ENCODE peak calls at places on chromosome 6, in eight cellular contexts. E is transverse colon; P is Peyer's patch; N is GM23248; X is CD8-positive, alpha-beta T cell; O is naive thymus-derived CD4-positive, alpha-beta T cell; V is CD8-positive, alpha-beta memory T cell; T is AG04450. I is an unnamed sample.
A peak's percentile ranks its signal among the peaks of the same experiment; 100 is the strongest.

GRCh38 chr6:124433369-124434064 is 528.7 kb upstream of the RNF217 start:
- DNase-seq in E (no peak), V (no peak), N (no peak), X (no peak), T (no peak), O (no peak), P (no peak), I (no peak)

GRCh38 chr6:4023240-4023639 is 55.7 kb downstream of the FAM217A start:
- DNase-seq in P (no peak), E (no peak), X (no peak), N (peak; percentile 41), T (no peak), O (no peak), V (no peak), I (peak; percentile 29)

GRCh38 chr6:29564875-29565274 is 5.3 kb upstream of the UBD start:
- DNase-seq in N (no peak), T (no peak), E (no peak), O (no peak), V (no peak), X (no peak), P (no peak), I (no peak)

GRCh38 chr6:91434135-91434534 is 847.3 kb upstream of the MAP3K7 start:
- DNase-seq in N (no peak), P (no peak), T (no peak), X (no peak), E (no peak), O (no peak), V (no peak), I (no peak)

GRCh38 chr6:38413097-38413800 is 226.5 kb downstream of the BTBD9 start:
- DNase-seq in E (no peak), P (no peak), V (no peak), X (no peak), N (peak; percentile 13), T (no peak), O (no peak), I (no peak)

GRCh38 chr6:124870611-124871201 is 91.5 kb upstream of the RNF217 start:
- DNase-seq in T (peak; percentile 16), P (no peak), V (no peak), N (peak; percentile 74), E (no peak), O (peak; percentile 26), X (no peak), I (no peak)

GRCh38 chr6:54244430-54244829 is 63.8 kb upstream of the TINAG start:
- DNase-seq in X (no peak), E (no peak), T (no peak), V (no peak), O (no peak), P (no peak), N (peak; percentile 48), I (no peak)

GRCh38 chr6:131362696-131363095 is 210.3 kb upstream of the ARG1 start:
- DNase-seq in V (no peak), P (no peak), E (no peak), O (no peak), X (no peak), N (peak; percentile 63), T (no peak), I (no peak)

GRCh38 chr6:22036267-22036666 is 260.6 kb downstream of the PRL start:
- DNase-seq in E (no peak), O (peak; percentile 37), X (no peak), V (no peak), T (no peak), N (no peak), P (no peak), I (no peak)

GRCh38 chr6:138310294-138310693 is 67.4 kb upstream of the SMIM28 start:
- DNase-seq in E (no peak), T (no peak), O (no peak), V (no peak), X (no peak), P (no peak), N (no peak), I (no peak)

GRCh38 chr6:164286021-164286420 is 871.5 kb downstream of the QKI start:
- DNase-seq in O (no peak), E (no peak), V (no peak), P (no peak), X (no peak), T (no peak), N (no peak), I (no peak)

GRCh38 chr6:1439349-1439748 is 50.0 kb downstream of the FOXF2 start:
- DNase-seq in X (no peak), T (no peak), P (no peak), O (no peak), V (no peak), E (no peak), N (no peak), I (no peak)

GRCh38 chr6:7615611-7616383 is 25.8 kb downstream of the SNRNP48 start:
- DNase-seq in X (peak; percentile 32), N (peak; percentile 75), V (peak; percentile 11), E (peak; percentile 33), O (peak; percentile 57), P (no peak), T (no peak), I (peak; percentile 63)

GRCh38 chr6:106631356-106631755 is 2.0 kb downstream of the QRSL1 start:
- DNase-seq in E (no peak), V (no peak), O (no peak), X (no peak), N (peak; percentile 36), P (no peak), T (no peak), I (no peak)

GRCh38 chr6:44309092-44309491 is 4.1 kb downstream of the AARS2 start:
- DNase-seq in X (no peak), N (peak; percentile 89), P (no peak), O (no peak), T (peak; percentile 10), E (no peak), V (no peak), I (no peak)

GRCh38 chr6:11341867-11342266 is 109.4 kb upstream of the NEDD9 start:
- DNase-seq in X (no peak), P (no peak), O (no peak), N (peak; percentile 77), T (no peak), V (no peak), E (no peak), I (no peak)

GRCh38 chr6:27290065-27290849 is 21.8 kb downstream of the POM121L2 start:
- DNase-seq in O (no peak), E (no peak), T (no peak), N (no peak), X (no peak), V (no peak), P (no peak), I (no peak)
- H3K27ac ChIP-seq in O (no peak overlapping the region), E (no peak overlapping the region), T (no peak overlapping the region), N (no peak overlapping the region), X (no peak overlapping the region), V (peak overlapping the region; percentile 32), P (no peak overlapping the region), I (no peak overlapping the region)

GRCh38 chr6:167710521-167710920 is 116.2 kb upstream of the AFDN start:
- DNase-seq in E (no peak), X (no peak), P (no peak), O (no peak), N (no peak), T (no peak), V (no peak), I (no peak)
- H3K9me3 ChIP-seq in E (no peaks in the 10 kb centered on the region), X (no peaks in the 10 kb centered on the region), P (no peaks in the 10 kb centered on the region), O (no peaks in the 10 kb centered on the region), N (no peaks in the 10 kb centered on the region), T (peaks cover 78% of the 10 kb centered on the region), V (no peaks in the 10 kb centered on the region), I (no peaks in the 10 kb centered on the region)

DNA sequence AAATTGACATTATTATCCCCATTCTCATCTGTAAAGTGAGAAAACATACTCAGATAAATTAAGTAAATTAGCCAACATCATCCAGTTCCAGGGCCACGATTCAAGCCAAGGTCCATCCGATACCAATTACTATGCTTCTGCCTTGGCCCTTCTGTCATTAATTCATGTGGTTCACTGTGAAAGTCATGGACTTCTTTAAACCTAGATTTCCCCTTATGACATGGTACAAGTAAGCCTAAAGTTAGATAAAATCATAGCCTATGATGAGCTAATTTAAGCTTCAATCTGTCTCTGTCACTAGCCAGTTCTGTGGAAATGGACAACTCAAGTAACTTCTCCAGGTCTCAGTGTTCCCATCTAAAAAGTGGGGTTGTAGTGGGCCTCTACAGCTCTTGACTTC is 225.5 kb upstream of the MARCKS start:
- DNase-seq in P (no peak), N (peak; percentile 24), T (no peak), O (no peak), V (no peak), X (no peak), E (no peak), I (no peak)
- H3K4me3 ChIP-seq in P (no peak overlapping the region), N (peak overlapping the region; percentile 63), T (no peak overlapping the region), O (no peak overlapping the region), V (no peak overlapping the region), X (no peak overlapping the region), E (no peak overlapping the region), I (peak overlapping the region; percentile 64)

GRCh38 chr6:157434349-157435016 is 53.5 kb downstream of the ZDHHC14 start:
- DNase-seq in P (no peak), T (no peak), O (no peak), X (no peak), V (no peak), N (no peak), E (peak; percentile 29), I (no peak)
- H3K27ac ChIP-seq in P (no peak overlapping the region), T (no peak overlapping the region), O (no peak overlapping the region), X (no peak overlapping the region), V (no peak overlapping the region), N (no peak overlapping the region), E (peak overlapping the region; percentile 59), I (no peak overlapping the region)

GRCh38 chr6:112606726-112607125 is 259.6 kb downstream of the RFPL4B start:
- DNase-seq in X (no peak), T (no peak), V (no peak), N (no peak), O (no peak), P (no peak), E (no peak), I (no peak)
- H3K9me3 ChIP-seq in X (no peaks in the 10 kb centered on the region), T (peaks cover 8% of the 10 kb centered on the region), V (no peaks in the 10 kb centered on the region), N (no peaks in the 10 kb centered on the region), O (peaks cover 8% of the 10 kb centered on the region), P (peaks cover 17% of the 10 kb centered on the region), E (peaks cover 4% of the 10 kb centered on the region), I (no peaks in the 10 kb centered on the region)

I was measured in CD4-positive, CD25-positive, alpha-beta regulatory T cell.